ENCODE peak calls at places on chromosomes 6 and 20, in ten cellular contexts. H is EL; Z is activated T-cell treated with anti-CD3 and anti-CD28 coated beads, Interleukin-2, amount 50 U/mL, for 4 hours; K is hypothalamus; F is dorsolateral prefrontal cortex; R is naive thymus-derived CD4-positive, alpha-beta T cell; W is stimulated activated CD4-positive, alpha-beta T cell treated with anti-CD3 and anti-CD28 coated beads, Interleukin-2, amount 100 ng/mL, for 48 hours; I is fibroblast of pulmonary artery; B is IMR-90; E is GF-D8. J is an unnamed sample.

GRCh38 chr20:41048475-41049242 is 20.0 kb downstream of the TOP1 start:
- DNase-seq in R (peak), H (no peak), I (no peak), E (peak), B (no peak), Z (no peak), K (no peak), W (no peak), F (no peak), J (no peak)

GRCh38 chr20:38060536-38060935 is 27.0 kb downstream of the RPRD1B start:
- DNase-seq in B (peak), F (no peak), H (peak), W (no peak), Z (no peak), R (no peak), K (no peak), E (no peak), I (peak), J (no peak)

GRCh38 chr20:43477193-43477592 is 19.5 kb downstream of the SRSF6 start:
- DNase-seq in H (no peak), W (no peak), Z (no peak), I (no peak), E (no peak), R (no peak), K (no peak), F (no peak), B (no peak), J (no peak)

GRCh38 chr6:108630050-108630714 is 69.5 kb downstream of the FOXO3 start:
- DNase-seq in K (no peak), W (no peak), Z (no peak), E (peak), H (no peak), F (no peak), R (peak), I (no peak), B (peak), J (no peak)

GRCh38 chr6:23036401-23036983 is 467.1 kb downstream of the HDGFL1 start:
- DNase-seq in Z (no peak), I (peak), B (peak), F (no peak), K (no peak), E (no peak), H (no peak), R (no peak), W (no peak), J (no peak)

GRCh38 chr6:31126416-31127175 is 6.3 kb upstream of the CDSN start:
- DNase-seq in I (no peak), Z (no peak), E (no peak), K (no peak), F (no peak), W (no peak), R (no peak), B (no peak), H (no peak), J (no peak)

GRCh38 chr20:37266940-37267683 is 5.5 kb upstream of the GHRH start:
- DNase-seq in R (no peak), F (no peak), Z (no peak), B (no peak), I (no peak), E (no peak), W (no peak), K (no peak), H (no peak), J (no peak)

GRCh38 chr6:123321020-123321419 is 315.7 kb downstream of the TRDN start:
- DNase-seq in I (no peak), Z (no peak), B (no peak), H (no peak), F (no peak), R (no peak), W (no peak), K (no peak), E (no peak), J (no peak)

GRCh38 chr6:39153766-39154397 is 38.9 kb upstream of the SAYSD1 start:
- DNase-seq in I (no peak), B (no peak), F (no peak), H (no peak), R (no peak), Z (no peak), W (peak), E (no peak), K (no peak), J (no peak)

GRCh38 chr6:53188840-53189232 is 40.2 kb upstream of the GCM1 start:
- DNase-seq in R (no peak), Z (no peak), I (no peak), B (no peak), H (no peak), E (no peak), W (no peak), K (no peak), F (no peak), J (no peak)

GRCh38 chr6:39910164-39910563 is 24.1 kb downstream of the MOCS1 start:
- DNase-seq in R (no peak), B (no peak), K (no peak), W (no peak), F (peak), I (no peak), Z (no peak), H (no peak), E (no peak), J (no peak)

GRCh38 chr6:108560463-108561308 is at the start of gene FOXO3:
- DNase-seq in B (peak), E (no peak), W (peak), R (peak), K (peak), I (peak), H (peak), F (peak), Z (peak), J (peak)

GRCh38 chr6:85068221-85068620 is 303.8 kb upstream of the TBX18 start:
- DNase-seq in Z (no peak), W (no peak), H (no peak), K (no peak), F (no peak), E (no peak), B (no peak), I (no peak), R (no peak), J (no peak)

GRCh38 chr6:130215526-130215925 is 7.2 kb downstream of the SAMD3 start:
- DNase-seq in K (no peak), W (no peak), H (no peak), R (peak), I (no peak), E (no peak), B (no peak), Z (no peak), F (no peak), J (peak)

GRCh38 chr20:10596726-10597125 is 77.1 kb downstream of the JAG1 start:
- DNase-seq in Z (no peak), K (no peak), I (peak), R (no peak), H (peak), W (no peak), E (no peak), B (peak), F (no peak), J (no peak)

GRCh38 chr20:62918830-62919229 is 7.5 kb downstream of the DIDO1 start:
- DNase-seq in H (no peak), W (no peak), I (no peak), B (no peak), Z (peak), R (peak), F (no peak), E (no peak), K (no peak), J (peak)

GRCh38 chr20:49276201-49276894 is 1.5 kb downstream of the ZNFX1 start:
- DNase-seq in F (no peak), I (peak), E (peak), R (no peak), B (peak), W (no peak), K (no peak), H (peak), Z (peak), J (peak)

GRCh38 chr6:138410972-138411667 is 7.1 kb downstream of the HEBP2 start:
- DNase-seq in W (no peak), Z (no peak), K (no peak), E (no peak), F (no peak), H (peak), I (peak), R (no peak), B (peak), J (no peak)

J was measured in T-helper 22 cell.